ENCODE peak calls at places on chromosomes 16 and 17, in eight cellular contexts. I is brain microvascular endothelial cell; A is stimulated activated CD4-positive, alpha-beta T cell treated with anti-CD3 and anti-CD28 coated beads, Interleukin-12 subunit alpha, Interleukin-12 subunit beta, amount 100 ng/mL, for 4 hours; R is NCI-H1092 treated with DMSO at 0.1 percent for 48 hours; E is ureter; N is astrocyte; B is G401; O is sciatic nerve. T is an unnamed sample.

GRCh38 chr17:50326831-50327364 is 19.0 kb upstream of the XYLT2 start:
- DNase-seq in E (no peak), O (no peak), B (no peak), A (no peak), N (no peak), I (no peak), R (no peak), T (no peak)

GRCh38 chr16:56355786-56356275 is 69.5 kb downstream of the AMFR start:
- DNase-seq in A (no peak), E (no peak), N (no peak), R (no peak), I (no peak), O (peak; percentile 58), B (no peak), T (no peak)

GRCh38 chr17:82729479-82730260 is 5.7 kb upstream of the FN3K start:
- DNase-seq in I (no peak), N (no peak), A (no peak), O (no peak), E (no peak), B (no peak), R (no peak), T (no peak)

GRCh38 chr17:41910701-41911391 is 7.9 kb downstream of the ACLY start:
- DNase-seq in N (peak; percentile 99), I (peak; percentile 99), A (no peak), B (no peak), O (no peak), E (no peak), R (no peak), T (no peak)

GRCh38 chr16:28098171-28098958 is 34.9 kb upstream of the GSG1L start:
- DNase-seq in R (no peak), I (no peak), A (no peak), N (no peak), B (no peak), O (no peak), E (no peak), T (no peak)

GRCh38 chr17:19796457-19796856 is 48.4 kb upstream of the ALDH3A1 start:
- DNase-seq in E (no peak), A (no peak), N (no peak), O (no peak), R (no peak), B (no peak), I (no peak), T (no peak)

GRCh38 chr16:60763869-60764268 is 1272.4 kb downstream of the CDH8 start:
- DNase-seq in A (no peak), I (no peak), B (no peak), O (no peak), N (no peak), E (no peak), R (no peak), T (no peak)

GRCh38 chr16:70788668-70789161 is 12.2 kb downstream of the VAC14 start:
- DNase-seq in A (no peak), B (no peak), R (no peak), N (no peak), O (no peak), I (no peak), E (no peak), T (no peak)

GRCh38 chr16:50266337-50267091 is at the start of gene ADCY7:
- DNase-seq in B (no peak), A (peak; percentile 80), E (peak; percentile 85), I (peak; percentile 82), O (peak; percentile 78), R (no peak), N (peak; percentile 83), T (peak; percentile 28)

GRCh38 chr17:63035695-63036094 is 69.7 kb downstream of the TANC2 start:
- DNase-seq in I (no peak), N (peak; percentile 80), E (no peak), R (no peak), O (no peak), B (no peak), A (no peak), T (no peak)

GRCh38 chr16:19118938-19119431 is 5.2 kb downstream of the ITPRIPL2 start:
- DNase-seq in I (peak; percentile 90), E (no peak), N (peak; percentile 93), A (no peak), O (peak; percentile 72), B (no peak), R (no peak), T (no peak)